ENCODE peak calls at places on chromosomes 12 and 14, in ten cellular contexts. V is esophagus squamous epithelium, J is T-helper 2 cell, W is lung microvascular endothelial cell, E is HuH-7.5, B is AG09319, D is myocyte, T is AG09309, Y is T follicular helper cell, L is aorta. K is an unnamed sample.

GRCh38 chr12:66087365-66087943 is 43.1 kb downstream of the LLPH start:
- DNase-seq in T (peak), D (peak), J (peak), W (peak), Y (peak), V (no peak), L (peak), B (peak), E (peak), K (no peak)

GRCh38 chr12:2341871-2342270 is 289.1 kb downstream of the CACNA1C start:
- DNase-seq in D (peak), T (peak), L (no peak), E (no peak), Y (no peak), W (no peak), J (no peak), V (no peak), B (peak), K (peak)

GRCh38 chr12:12661086-12661485 is 34.9 kb downstream of the GPR19 start:
- DNase-seq in J (no peak), E (no peak), W (no peak), B (peak), V (no peak), Y (no peak), D (peak), L (no peak), T (peak), K (no peak)

GRCh38 chr12:47811070-47811391 is 8.7 kb downstream of the HDAC7 start:
- DNase-seq in T (no peak), W (no peak), E (no peak), D (no peak), Y (no peak), B (no peak), J (no peak), L (no peak), V (no peak), K (no peak)

GRCh38 chr12:121689430-121689829 is 20.0 kb upstream of the MORN3 start:
- DNase-seq in Y (no peak), W (no peak), D (no peak), B (no peak), E (no peak), L (no peak), T (no peak), J (no peak), V (no peak), K (no peak)

GRCh38 chr14:94748667-94749347 is 21.1 kb downstream of the GSC start:
- DNase-seq in Y (no peak), J (peak), D (peak), E (peak), W (peak), T (no peak), V (no peak), B (no peak), L (no peak), K (no peak)

GRCh38 chr12:94977766-94978468 is 25.6 kb downstream of the NDUFA12 start:
- DNase-seq in Y (no peak), W (no peak), E (no peak), L (no peak), B (no peak), V (no peak), J (no peak), D (no peak), T (no peak), K (no peak)

GRCh38 chr14:48008646-48009045 is 333.2 kb upstream of the MDGA2 start:
- DNase-seq in B (no peak), L (no peak), T (no peak), V (no peak), W (no peak), J (no peak), D (no peak), E (no peak), Y (no peak), K (no peak)

GRCh38 chr14:53306267-53306721 is 153.2 kb upstream of the DDHD1 start:
- DNase-seq in E (peak), T (no peak), L (peak), W (peak), D (peak), J (peak), Y (peak), B (peak), V (no peak), K (no peak)

GRCh38 chr12:2306012-2306411 is 253.2 kb downstream of the CACNA1C start:
- DNase-seq in W (no peak), L (no peak), D (peak), Y (no peak), E (no peak), V (no peak), B (no peak), J (no peak), T (no peak), K (no peak)

GRCh38 chr12:107491856-107492255 is 193.7 kb upstream of the PWP1 start:
- DNase-seq in V (no peak), B (no peak), L (no peak), E (no peak), Y (no peak), J (no peak), T (no peak), D (no peak), W (no peak), K (no peak)

GRCh38 chr12:94405378-94406116 is 54.1 kb downstream of the CEP83 start:
- DNase-seq in J (peak), W (no peak), L (no peak), V (no peak), B (no peak), E (no peak), D (no peak), T (no peak), Y (no peak), K (no peak)

GRCh38 chr12:58787021-58787760 is 133.1 kb downstream of the LRIG3 start:
- DNase-seq in E (no peak), T (no peak), D (no peak), B (no peak), Y (no peak), V (no peak), W (no peak), L (no peak), J (no peak), K (no peak)

GRCh38 chr12:111298583-111299436 is 70.1 kb downstream of the PHETA1 start:
- DNase-seq in E (peak), L (no peak), B (no peak), T (no peak), W (peak), D (peak), Y (peak), J (peak), V (no peak), K (no peak)

GRCh38 chr14:28609228-28609828 is 157.3 kb upstream of the FOXG1 start:
- DNase-seq in W (peak), B (peak), D (peak), Y (no peak), V (no peak), L (no peak), J (peak), T (no peak), E (no peak), K (no peak)

GRCh38 chr12:100295764-100296555 is 29.0 kb downstream of the SCYL2 start:
- DNase-seq in E (no peak), D (no peak), L (no peak), W (peak), T (peak), V (no peak), J (no peak), Y (no peak), B (no peak), K (no peak)

GRCh38 chr14:33590891-33591630 is 359.8 kb downstream of the EGLN3 start:
- DNase-seq in D (no peak), Y (no peak), V (no peak), B (no peak), W (no peak), E (no peak), L (no peak), T (no peak), J (no peak), K (no peak)

GRCh38 chr12:402127-402456 is 648 bp downstream of the CCDC77 start:
- DNase-seq in D (peak), V (no peak), T (no peak), J (peak), W (peak), B (no peak), E (no peak), L (no peak), Y (no peak), K (no peak)

GRCh38 chr12:23084236-23084995 is 459.4 kb downstream of the ETNK1 start:
- DNase-seq in E (no peak), J (no peak), V (no peak), T (no peak), B (peak), Y (no peak), D (peak), W (peak), L (peak), K (no peak)

GRCh38 chr12:53569174-53569557 is 57.0 kb downstream of the ATF7 start:
- DNase-seq in B (no peak), J (no peak), W (no peak), D (peak), E (no peak), Y (no peak), T (peak), V (no peak), L (no peak), K (no peak)

GRCh38 chr14:104800600-104801283 is at the start of gene ZBTB42:
- DNase-seq in Y (peak), J (peak), L (peak), B (no peak), E (peak), D (no peak), V (peak), W (peak), T (no peak), K (no peak)

GRCh38 chr14:104099096-104100041 is 13.9 kb downstream of the ASPG start:
- DNase-seq in W (no peak), D (peak), B (no peak), Y (no peak), L (peak), T (no peak), E (no peak), J (no peak), V (no peak), K (no peak)

GRCh38 chr12:57549909-57550627 is at the start of gene KIF5A:
- DNase-seq in T (no peak), D (no peak), V (no peak), J (peak), B (no peak), E (peak), W (no peak), Y (peak), L (peak), K (no peak)

GRCh38 chr12:62732861-62733427 is 202.0 kb downstream of the PPM1H start:
- DNase-seq in W (peak), E (no peak), T (no peak), V (no peak), Y (no peak), L (no peak), B (peak), D (no peak), J (no peak), K (no peak)

GRCh38 chr14:104661086-104661485 is 28.3 kb upstream of the INF2 start:
- DNase-seq in D (peak), W (no peak), Y (no peak), T (no peak), J (no peak), V (no peak), B (no peak), L (no peak), E (no peak), K (no peak)

GRCh38 chr14:77043984-77044485 is 15.5 kb upstream of the IRF2BPL start:
- DNase-seq in W (no peak), B (no peak), D (peak), Y (no peak), T (no peak), E (no peak), J (no peak), V (no peak), L (peak), K (no peak)

GRCh38 chr12:70120970-70121369 is 122.3 kb upstream of the CNOT2 start:
- DNase-seq in J (no peak), D (peak), E (no peak), Y (no peak), V (no peak), T (no peak), B (no peak), L (no peak), W (no peak), K (no peak)